ENCODE peak calls at places on chromosomes 1 and 21, in ten cellular contexts. M is psoas muscle, F is SJSA1, W is lower lobe of right lung, B is upper lobe of right lung, T is stomach, D is HepG2, Y is heart left ventricle, C is heart right ventricle, I is BE2C. G is an unnamed sample. For H3K36me3, the result is how much of the 10 kb centered on the place peaks cover.

GRCh38 chr21:29376556-29376955 is 77.8 kb downstream of the BACH1 start:
- DNase-seq in M (peak), F (no peak), W (peak), B (peak), T (peak), D (peak), Y (peak), C (peak), I (peak), G (peak)

GRCh38 chr1:6801998-6802397 is 16.7 kb downstream of the CAMTA1 start:
- DNase-seq in M (no peak), F (no peak), W (no peak), B (no peak), T (no peak), D (no peak), Y (no peak), C (peak), I (no peak), G (peak)

GRCh38 chr1:102434421-102434820 is 437.7 kb upstream of the OLFM3 start:
- DNase-seq in M (no peak), F (peak), W (no peak), B (no peak), T (no peak), D (peak), Y (no peak), C (no peak), I (peak), G (peak)

GRCh38 chr1:76835203-76835602 is 32.1 kb upstream of the ST6GALNAC5 start:
- DNase-seq in M (no peak), F (no peak), W (no peak), B (no peak), T (no peak), D (no peak), Y (no peak), C (no peak), I (no peak), G (no peak)

GRCh38 chr1:165443539-165444289 is 1.2 kb downstream of the RXRG start:
- DNase-seq in M (peak), F (no peak), W (peak), B (no peak), T (no peak), D (no peak), Y (no peak), C (peak), I (no peak), G (no peak)

GRCh38 chr1:52238474-52238873 is 96.6 kb downstream of the ZFYVE9 start:
- DNase-seq in M (no peak), F (no peak), W (no peak), B (no peak), T (no peak), D (no peak), Y (no peak), C (no peak), I (no peak), G (no peak)

GRCh38 chr1:195748969-195749368 is 859.3 kb downstream of the KCNT2 start:
- DNase-seq in M (no peak), F (no peak), W (no peak), B (no peak), T (no peak), D (no peak), Y (no peak), C (no peak), I (no peak), G (no peak)

GRCh38 chr1:113046569-113046968 is 26.4 kb upstream of the LRIG2 start:
- DNase-seq in M (no peak), F (no peak), W (no peak), B (no peak), T (no peak), D (no peak), Y (no peak), C (no peak), I (no peak), G (no peak)

GRCh38 chr1:107464827-107465226 is 324.0 kb downstream of the NTNG1 start:
- DNase-seq in M (no peak), F (no peak), W (no peak), B (no peak), T (no peak), D (no peak), Y (no peak), C (no peak), I (no peak), G (no peak)

GRCh38 chr21:33237446-33237845 is 7.7 kb downstream of the IFNAR2 start:
- DNase-seq in M (no peak), F (no peak), W (no peak), B (no peak), T (no peak), D (no peak), Y (no peak), C (no peak), I (no peak), G (peak)

GRCh38 chr1:111510003-111510380 is 6.6 kb upstream of the ADORA3 start:
- DNase-seq in M (no peak), F (no peak), W (no peak), B (no peak), T (no peak), D (no peak), Y (no peak), C (peak), I (no peak), G (peak)

GRCh38 chr1:171590022-171590421 is 32.0 kb upstream of the MYOCOS start:
- DNase-seq in M (no peak), F (peak), W (no peak), B (no peak), T (no peak), D (no peak), Y (no peak), C (no peak), I (no peak), G (no peak)

GRCh38 chr1:30856260-30856790 is 52.2 kb downstream of the SDC3 start:
- DNase-seq in M (no peak), F (no peak), W (no peak), B (no peak), T (peak), D (no peak), Y (no peak), C (no peak), I (peak), G (peak)

GRCh38 chr1:61221642-61222041 is 139.3 kb downstream of the NFIA start:
- DNase-seq in M (no peak), F (no peak), W (no peak), B (no peak), T (no peak), D (peak), Y (no peak), C (no peak), I (no peak), G (no peak)

GRCh38 chr1:218874801-218875400 is 298.8 kb upstream of the LYPLAL1 start:
- DNase-seq in M (no peak), F (no peak), W (no peak), B (no peak), T (no peak), D (no peak), Y (no peak), C (no peak), I (no peak), G (no peak)

GRCh38 chr1:241787691-241788090 is 60.3 kb upstream of the EXO1 start:
- DNase-seq in M (no peak), F (no peak), W (no peak), B (no peak), T (no peak), D (no peak), Y (no peak), C (no peak), I (no peak), G (no peak)

GRCh38 chr1:24111998-24112380 is at the start of gene MYOM3:
- DNase-seq in M (no peak), F (no peak), W (no peak), B (no peak), T (no peak), D (no peak), Y (no peak), C (peak), I (no peak), G (no peak)

GRCh38 chr1:218347713-218348627 is 2.8 kb downstream of the TGFB2 start:
- DNase-seq in M (no peak), F (peak), W (no peak), B (no peak), T (no peak), D (no peak), Y (no peak), C (no peak), I (no peak), G (peak)

DNA sequence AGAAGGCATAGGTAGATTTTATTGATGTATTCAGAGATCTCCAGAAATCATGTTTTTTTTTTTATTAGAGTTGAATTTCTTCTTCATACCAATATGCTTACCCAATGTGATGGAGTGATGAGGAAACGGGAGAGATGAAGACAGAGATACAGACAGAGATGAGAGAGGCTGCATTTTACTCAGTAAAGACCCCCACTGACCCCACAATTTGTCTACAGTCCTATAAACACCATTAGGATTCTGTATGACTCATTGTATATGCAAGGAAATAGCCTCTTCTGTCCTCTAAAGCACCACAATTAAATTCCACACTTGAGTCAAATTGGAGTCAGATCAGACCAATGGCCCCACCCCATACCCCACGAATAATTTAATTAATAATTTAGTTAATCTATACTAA is 44.0 kb downstream of the RUNX1 start:
- DNase-seq in M (no peak), F (peak), W (no peak), B (no peak), T (no peak), D (no peak), Y (no peak), C (no peak), I (no peak), G (no peak)
- H3K4me3 ChIP-seq in M (no peak), F (no peak), W (no peak), B (no peak), T (no peak), D (no peak), Y (no peak), C (no peak), I (no peak), G (no peak)

GRCh38 chr1:173860065-173860464 is 7.7 kb downstream of the GAS5 start:
- DNase-seq in M (no peak), F (no peak), W (no peak), B (no peak), T (no peak), D (no peak), Y (no peak), C (no peak), I (no peak), G (no peak)
- H3K36me3 ChIP-seq in M (half or more), F (half or more), W (half or more), B (half or more), T (under half), D (under half), Y (under half), C (half or more), I (half or more), G (under half)

GRCh38 chr1:119778886-119779560 is 10.3 kb upstream of the HMGCS2 start:
- DNase-seq in M (no peak), F (peak), W (no peak), B (no peak), T (no peak), D (no peak), Y (no peak), C (no peak), I (no peak), G (no peak)
- H3K4me3 ChIP-seq in M (no peak), F (no peak), W (no peak), B (no peak), T (no peak), D (peak), Y (no peak), C (no peak), I (no peak), G (no peak)

GRCh38 chr1:154983776-154984466 is 777 bp downstream of the FLAD1 start:
- DNase-seq in M (peak), F (no peak), W (peak), B (peak), T (no peak), D (no peak), Y (no peak), C (no peak), I (no peak), G (no peak)
- H3K36me3 ChIP-seq in M (under half), F (under half), W (under half), B (under half), T (under half), D (under half), Y (under half), C (under half), I (under half), G (under half)

GRCh38 chr21:38839370-38839681 is 33.6 kb downstream of the ETS2 start:
- DNase-seq in M (no peak), F (peak), W (no peak), B (no peak), T (no peak), D (no peak), Y (no peak), C (no peak), I (no peak), G (no peak)
- H3K4me3 ChIP-seq in M (no peak), F (no peak), W (no peak), B (no peak), T (no peak), D (no peak), Y (no peak), C (no peak), I (no peak), G (no peak)

DNA sequence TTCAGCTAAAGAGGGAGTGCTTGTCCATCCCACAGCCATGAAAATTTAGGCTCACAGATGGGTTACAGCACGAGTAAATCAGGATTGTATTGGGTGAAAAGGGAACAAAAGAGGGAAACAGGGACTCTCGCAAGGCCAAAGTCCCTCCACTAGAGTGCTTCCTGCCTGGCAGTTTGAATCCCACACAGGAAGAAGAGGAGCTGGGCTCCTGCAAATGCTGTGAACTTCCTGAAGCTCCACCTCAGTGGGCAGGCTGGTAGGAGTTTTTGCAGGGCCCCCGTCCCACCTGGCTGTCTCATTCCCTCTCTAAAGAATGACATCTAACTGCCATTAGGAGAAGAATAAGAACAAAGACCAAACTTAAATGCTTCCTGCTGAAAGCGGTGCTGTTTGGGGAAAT is 712.0 kb upstream of the PRMT6 start:
- DNase-seq in M (no peak), F (no peak), W (no peak), B (no peak), T (no peak), D (no peak), Y (no peak), C (no peak), I (no peak), G (no peak)
- H3K36me3 ChIP-seq in M (under half), F (under half), W (under half), B (under half), T (under half), D (under half), Y (under half), C (under half), I (under half), G (under half)

GRCh38 chr1:183807549-183808168 is 2.7 kb downstream of the RGL1 start:
- DNase-seq in M (no peak), F (peak), W (no peak), B (no peak), T (no peak), D (no peak), Y (peak), C (no peak), I (no peak), G (peak)

GRCh38 chr1:183810172-183810571 is 5.3 kb downstream of the RGL1 start:
- DNase-seq in M (no peak), F (no peak), W (no peak), B (no peak), T (no peak), D (no peak), Y (no peak), C (no peak), I (no peak), G (no peak)

GRCh38 chr1:183806650-183807049 is 1.7 kb downstream of the RGL1 start:
- DNase-seq in M (no peak), F (no peak), W (no peak), B (no peak), T (no peak), D (no peak), Y (no peak), C (no peak), I (no peak), G (no peak)

GRCh38 chr1:183810756-183811155 is 5.8 kb downstream of the RGL1 start:
- DNase-seq in M (no peak), F (no peak), W (no peak), B (no peak), T (no peak), D (no peak), Y (no peak), C (no peak), I (no peak), G (no peak)

GRCh38 chr1:183808296-183809027 is 3.5 kb downstream of the RGL1 start:
- DNase-seq in M (no peak), F (peak), W (no peak), B (no peak), T (no peak), D (peak), Y (no peak), C (no peak), I (no peak), G (no peak)
- H3K4me3 ChIP-seq in M (peak), F (no peak), W (peak), B (peak), T (peak), D (no peak), Y (peak), C (peak), I (no peak), G (no peak)

DNA sequence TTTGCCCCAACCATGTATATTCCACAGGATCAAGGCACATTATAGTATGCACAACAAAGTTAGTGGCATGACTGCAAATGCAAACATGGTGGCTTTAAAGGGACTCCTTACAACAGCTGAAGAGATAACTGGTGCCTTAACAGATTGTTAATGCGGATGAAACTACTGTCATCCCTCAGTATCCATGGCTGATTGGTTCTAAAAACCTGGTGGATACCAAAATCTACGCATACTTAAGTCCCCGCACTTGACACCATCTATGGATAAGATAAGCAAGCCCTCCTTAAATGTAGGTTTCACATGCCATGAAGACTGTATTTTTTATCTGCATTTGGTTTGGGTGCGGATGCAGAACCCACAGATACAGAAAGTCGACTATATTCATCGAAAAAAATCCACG is 73.5 kb downstream of the ZNF644 start:
- DNase-seq in M (no peak), F (no peak), W (no peak), B (no peak), T (no peak), D (no peak), Y (no peak), C (no peak), I (no peak), G (no peak)
- H3K36me3 ChIP-seq in M (under half), F (under half), W (under half), B (under half), T (under half), D (under half), Y (under half), C (under half), I (under half), G (under half)

GRCh38 chr1:198662821-198663220 is 24.0 kb downstream of the PTPRC start:
- DNase-seq in M (no peak), F (no peak), W (no peak), B (no peak), T (no peak), D (no peak), Y (no peak), C (no peak), I (no peak), G (no peak)

GRCh38 chr1:198660341-198661056 is 21.7 kb downstream of the PTPRC start:
- DNase-seq in M (no peak), F (no peak), W (no peak), B (no peak), T (no peak), D (no peak), Y (no peak), C (no peak), I (no peak), G (no peak)

GRCh38 chr1:198667186-198667585 is 28.3 kb downstream of the PTPRC start:
- DNase-seq in M (no peak), F (no peak), W (no peak), B (no peak), T (no peak), D (no peak), Y (no peak), C (no peak), I (no peak), G (no peak)

GRCh38 chr1:198667796-198668195 is 29.0 kb downstream of the PTPRC start:
- DNase-seq in M (no peak), F (peak), W (no peak), B (no peak), T (no peak), D (no peak), Y (no peak), C (no peak), I (no peak), G (no peak)

DNA sequence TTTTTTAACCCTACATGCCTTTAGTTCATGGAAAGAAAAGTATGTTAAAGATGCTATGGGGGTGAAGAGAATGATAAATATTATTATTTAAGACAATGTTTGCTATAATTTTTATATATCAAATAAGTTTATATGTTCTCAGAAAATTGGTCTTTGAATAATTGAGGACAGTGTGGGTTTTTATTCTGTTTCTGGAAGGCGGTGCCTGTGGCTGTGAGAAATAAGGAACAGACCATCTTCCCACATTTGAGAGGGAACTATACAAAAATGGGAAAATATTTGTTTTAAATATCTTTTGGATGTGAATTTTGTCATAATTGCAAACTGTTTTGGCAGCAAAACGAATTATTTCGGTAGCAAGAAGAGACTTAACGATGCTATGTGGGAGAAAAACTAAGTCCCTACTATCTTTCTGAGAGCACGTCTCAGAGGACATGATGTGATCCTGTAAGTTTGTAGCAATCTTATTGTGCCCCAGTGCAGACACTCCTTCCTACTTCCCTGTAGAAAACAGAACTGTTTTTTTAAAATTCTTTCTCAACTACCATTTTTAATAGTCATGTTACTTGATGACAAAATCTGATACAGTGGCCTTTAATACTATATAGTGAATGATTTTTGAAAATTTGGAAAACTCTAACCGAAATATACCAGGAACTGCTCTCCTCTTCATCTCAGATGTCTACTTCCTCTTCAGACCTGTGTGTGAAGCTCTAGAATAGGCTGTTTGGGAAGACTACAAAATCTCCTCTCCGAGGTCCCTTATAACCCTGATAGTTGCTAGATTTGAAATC is 25.4 kb downstream of the PTPRC start:
- DNase-seq in M (no peak), F (no peak), W (no peak), B (no peak), T (no peak), D (no peak), Y (no peak), C (no peak), I (no peak), G (no peak)
- H3K4me3 ChIP-seq in M (no peak), F (no peak), W (no peak), B (no peak), T (no peak), D (no peak), Y (no peak), C (no peak), I (no peak), G (no peak)

GRCh38 chr1:154463512-154463990 is 38.5 kb upstream of the TDRD10 start:
- DNase-seq in M (no peak), F (no peak), W (no peak), B (no peak), T (no peak), D (no peak), Y (no peak), C (no peak), I (no peak), G (no peak)

GRCh38 chr1:154467768-154468102 is 34.3 kb upstream of the TDRD10 start:
- DNase-seq in M (no peak), F (no peak), W (no peak), B (no peak), T (no peak), D (no peak), Y (no peak), C (no peak), I (no peak), G (no peak)

GRCh38 chr1:154466136-154466665 is 35.8 kb upstream of the TDRD10 start:
- DNase-seq in M (no peak), F (no peak), W (no peak), B (peak), T (no peak), D (no peak), Y (no peak), C (no peak), I (no peak), G (no peak)

GRCh38 chr1:154466879-154467767 is 34.9 kb upstream of the TDRD10 start:
- DNase-seq in M (no peak), F (no peak), W (no peak), B (peak), T (no peak), D (no peak), Y (no peak), C (no peak), I (no peak), G (no peak)

DNA sequence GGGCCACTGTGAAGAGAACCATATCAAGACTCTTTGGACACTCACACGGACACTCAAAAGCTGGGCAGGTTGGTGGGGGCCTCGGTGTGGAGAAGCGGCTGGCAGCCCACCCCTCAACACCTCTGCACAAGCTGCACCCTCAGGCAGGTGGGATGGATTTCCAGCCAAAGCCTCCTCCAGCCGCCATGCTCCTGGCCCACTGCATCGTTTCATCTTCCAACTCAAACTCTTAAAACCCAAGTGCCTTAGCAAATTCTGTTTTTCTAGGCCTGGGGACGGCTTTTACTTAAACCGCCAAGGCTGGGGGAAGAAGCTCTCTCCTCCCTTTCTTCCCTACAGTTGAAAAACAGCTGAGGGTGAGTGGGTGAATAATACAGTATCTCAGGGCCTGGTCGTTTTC is 36.4 kb upstream of the TDRD10 start:
- DNase-seq in M (no peak), F (no peak), W (no peak), B (peak), T (no peak), D (no peak), Y (no peak), C (no peak), I (no peak), G (no peak)
- H3K36me3 ChIP-seq in M (half or more), F (under half), W (under half), B (under half), T (under half), D (under half), Y (under half), C (under half), I (under half), G (under half)

G was measured in cardiac muscle cell.